ENCODE peak calls at places on chromosome 3, in nine cellular contexts. J is WERI-Rb-1, H is foreskin fibroblast, Q is fibroblast of the aortic adventitia, Y is mesothelial cell of epicardium, Z is cardiac fibroblast, U is GM10248, B is endodermal cell, X is HFF-Myc. M is an unnamed sample.

GRCh38 chr3:149377408-149378111 is at the start of gene TM4SF1:
- DNase-seq in J (no peak), H (peak), Q (peak), Y (no peak), Z (peak), U (no peak), B (peak), X (no peak), M (no peak)

GRCh38 chr3:197428117-197428761 is 127.5 kb downstream of the BDH1 start:
- DNase-seq in J (peak), H (peak), Q (peak), Y (no peak), Z (peak), U (no peak), B (peak), X (peak), M (peak)

GRCh38 chr3:103085465-103085864 is 650.6 kb downstream of the ZPLD1 start:
- DNase-seq in J (no peak), H (no peak), Q (no peak), Y (no peak), Z (no peak), U (no peak), B (no peak), X (no peak), M (no peak)

GRCh38 chr3:133948131-133948810 is 52.6 kb upstream of the RAB6B start:
- DNase-seq in J (no peak), H (no peak), Q (peak), Y (no peak), Z (peak), U (no peak), B (no peak), X (no peak), M (no peak)

GRCh38 chr3:133208184-133208583 is 170.0 kb downstream of the TMEM108 start:
- DNase-seq in J (no peak), H (no peak), Q (no peak), Y (no peak), Z (no peak), U (no peak), B (no peak), X (no peak), M (no peak)

GRCh38 chr3:119601154-119601553 is 3.5 kb downstream of the PLA1A start:
- DNase-seq in J (no peak), H (no peak), Q (no peak), Y (no peak), Z (no peak), U (no peak), B (no peak), X (no peak), M (no peak)

GRCh38 chr3:126433496-126434263 is 39.0 kb downstream of the CFAP100 start:
- DNase-seq in J (no peak), H (no peak), Q (no peak), Y (no peak), Z (no peak), U (no peak), B (peak), X (no peak), M (no peak)

GRCh38 chr3:108301695-108302404 is 5.5 kb downstream of the HHLA2 start:
- DNase-seq in J (no peak), H (peak), Q (peak), Y (no peak), Z (no peak), U (no peak), B (no peak), X (no peak), M (no peak)

GRCh38 chr3:48143977-48144376 is 44.2 kb downstream of the CDC25A start:
- DNase-seq in J (no peak), H (no peak), Q (no peak), Y (no peak), Z (no peak), U (no peak), B (no peak), X (no peak), M (no peak)

GRCh38 chr3:173467501-173467900 is 70.0 kb downstream of the NLGN1 start:
- DNase-seq in J (no peak), H (no peak), Q (no peak), Y (no peak), Z (no peak), U (no peak), B (no peak), X (no peak), M (no peak)

GRCh38 chr3:122952509-122952908 is 75.1 kb downstream of the SEMA5B start:
- DNase-seq in J (no peak), H (no peak), Q (peak), Y (no peak), Z (peak), U (peak), B (peak), X (no peak), M (no peak)

GRCh38 chr3:188881954-188882641 is 289.7 kb upstream of the TPRG1 start:
- DNase-seq in J (no peak), H (peak), Q (peak), Y (no peak), Z (peak), U (no peak), B (no peak), X (peak), M (no peak)

GRCh38 chr3:125641901-125642300 is 46.6 kb upstream of the OSBPL11 start:
- DNase-seq in J (no peak), H (no peak), Q (peak), Y (no peak), Z (no peak), U (no peak), B (no peak), X (no peak), M (no peak)

GRCh38 chr3:123423026-123423425 is 25.9 kb downstream of the ADCY5 start:
- DNase-seq in J (no peak), H (no peak), Q (no peak), Y (no peak), Z (no peak), U (no peak), B (no peak), X (no peak), M (no peak)

GRCh38 chr3:87167634-87168456 is 59.3 kb upstream of the CHMP2B start:
- DNase-seq in J (peak), H (peak), Q (peak), Y (no peak), Z (peak), U (peak), B (peak), X (peak), M (no peak)

GRCh38 chr3:10196389-10197052 is 31.8 kb downstream of the IRAK2 start:
- DNase-seq in J (no peak), H (peak), Q (peak), Y (no peak), Z (peak), U (no peak), B (no peak), X (no peak), M (no peak)

GRCh38 chr3:159028706-159029105 is 226.9 kb downstream of the MFSD1 start:
- DNase-seq in J (no peak), H (no peak), Q (no peak), Y (no peak), Z (no peak), U (no peak), B (no peak), X (no peak), M (no peak)

GRCh38 chr3:157460253-157460652 is 23.6 kb downstream of the PTX3 start:
- DNase-seq in J (no peak), H (peak), Q (peak), Y (no peak), Z (no peak), U (no peak), B (no peak), X (no peak), M (no peak)

GRCh38 chr3:53023072-53023823 is 22.6 kb downstream of the SFMBT1 start:
- DNase-seq in J (no peak), H (no peak), Q (no peak), Y (no peak), Z (no peak), U (no peak), B (no peak), X (no peak), M (no peak)

GRCh38 chr3:154015307-154015706 is 105.9 kb upstream of the ARHGEF26 start:
- DNase-seq in J (no peak), H (no peak), Q (no peak), Y (no peak), Z (no peak), U (no peak), B (no peak), X (no peak), M (no peak)

GRCh38 chr3:67109651-67110204 is 111.6 kb downstream of the KBTBD8 start:
- DNase-seq in J (no peak), H (peak), Q (peak), Y (no peak), Z (peak), U (peak), B (no peak), X (peak), M (no peak)

GRCh38 chr3:151366993-151367392 is 17.6 kb downstream of the P2RY12 start:
- DNase-seq in J (no peak), H (no peak), Q (no peak), Y (no peak), Z (no peak), U (no peak), B (no peak), X (no peak), M (no peak)

GRCh38 chr3:3998140-3998977 is 199.1 kb downstream of the LRRN1 start:
- DNase-seq in J (peak), H (no peak), Q (no peak), Y (no peak), Z (peak), U (peak), B (peak), X (no peak), M (no peak)

GRCh38 chr3:87354399-87354798 is 78.0 kb upstream of the POU1F1 start:
- DNase-seq in J (no peak), H (peak), Q (no peak), Y (no peak), Z (no peak), U (no peak), B (no peak), X (no peak), M (no peak)

GRCh38 chr3:171387047-171387446 is 73.2 kb downstream of the TNIK start:
- DNase-seq in J (no peak), H (no peak), Q (no peak), Y (no peak), Z (no peak), U (no peak), B (no peak), X (no peak), M (no peak)

GRCh38 chr3:37474936-37475335 is 300.6 kb upstream of the LRRFIP2 start:
- DNase-seq in J (peak), H (peak), Q (no peak), Y (no peak), Z (peak), U (no peak), B (no peak), X (no peak), M (no peak)

GRCh38 chr3:57007513-57008415 is 52.7 kb upstream of the SPATA12 start:
- DNase-seq in J (no peak), H (peak), Q (peak), Y (no peak), Z (peak), U (no peak), B (peak), X (peak), M (no peak)

GRCh38 chr3:41200669-41201021 is 1.3 kb downstream of the CTNNB1 start:
- DNase-seq in J (no peak), H (peak), Q (peak), Y (no peak), Z (peak), U (no peak), B (no peak), X (no peak), M (no peak)

GRCh38 chr3:49024449-49024848 is 2.5 kb downstream of the NDUFAF3 start:
- DNase-seq in J (no peak), H (no peak), Q (no peak), Y (no peak), Z (no peak), U (no peak), B (no peak), X (no peak), M (no peak)

GRCh38 chr3:16079519-16079918 is 95.0 kb upstream of the GALNT15 start:
- DNase-seq in J (no peak), H (peak), Q (peak), Y (no peak), Z (peak), U (no peak), B (no peak), X (no peak), M (no peak)

GRCh38 chr3:26964313-26964712 is 341.7 kb downstream of the LRRC3B start:
- DNase-seq in J (no peak), H (no peak), Q (no peak), Y (no peak), Z (no peak), U (no peak), B (no peak), X (no peak), M (no peak)

GRCh38 chr3:17258823-17259436 is 374.2 kb downstream of the PLCL2 start:
- DNase-seq in J (no peak), H (peak), Q (peak), Y (no peak), Z (peak), U (peak), B (no peak), X (peak), M (no peak)

GRCh38 chr3:141498592-141499223 is 11.9 kb downstream of the RASA2 start:
- DNase-seq in J (no peak), H (no peak), Q (no peak), Y (no peak), Z (no peak), U (peak), B (no peak), X (no peak), M (no peak)

GRCh38 chr3:81378552-81379288 is 382.7 kb downstream of the GBE1 start:
- DNase-seq in J (no peak), H (no peak), Q (no peak), Y (no peak), Z (no peak), U (no peak), B (no peak), X (no peak), M (no peak)

GRCh38 chr3:41267975-41268640 is 68.8 kb downstream of the CTNNB1 start:
- DNase-seq in J (no peak), H (peak), Q (peak), Y (no peak), Z (peak), U (no peak), B (no peak), X (peak), M (no peak)

GRCh38 chr3:129009266-129009665 is 8.2 kb downstream of the EFCC1 start:
- DNase-seq in J (no peak), H (no peak), Q (no peak), Y (no peak), Z (no peak), U (no peak), B (no peak), X (no peak), M (no peak)

GRCh38 chr3:155202626-155203025 is 90.9 kb downstream of the STRIT1 start:
- DNase-seq in J (no peak), H (peak), Q (peak), Y (no peak), Z (no peak), U (no peak), B (no peak), X (peak), M (no peak)

GRCh38 chr3:78801923-78802587 is 965.7 kb downstream of the ROBO1 start:
- DNase-seq in J (no peak), H (peak), Q (no peak), Y (no peak), Z (no peak), U (no peak), B (no peak), X (no peak), M (no peak)

GRCh38 chr3:122668930-122669730 is 11.5 kb upstream of the PARP14 start:
- DNase-seq in J (no peak), H (peak), Q (peak), Y (no peak), Z (peak), U (peak), B (no peak), X (peak), M (no peak)

GRCh38 chr3:127676921-127677351 is 4.2 kb downstream of the ABTB1 start:
- DNase-seq in J (no peak), H (no peak), Q (no peak), Y (no peak), Z (no peak), U (no peak), B (peak), X (no peak), M (no peak)

GRCh38 chr3:111566844-111567243 is 24.8 kb downstream of the CD96 start:
- DNase-seq in J (no peak), H (no peak), Q (no peak), Y (no peak), Z (no peak), U (no peak), B (no peak), X (no peak), M (no peak)

GRCh38 chr3:111568355-111568754 is 26.4 kb downstream of the CD96 start:
- DNase-seq in J (no peak), H (no peak), Q (no peak), Y (no peak), Z (no peak), U (no peak), B (no peak), X (no peak), M (no peak)

GRCh38 chr3:111571272-111571671 is 23.9 kb downstream of the ZBED2 start:
- DNase-seq in J (no peak), H (no peak), Q (no peak), Y (no peak), Z (no peak), U (no peak), B (no peak), X (no peak), M (no peak)

GRCh38 chr3:111570404-111571030 is 24.6 kb downstream of the ZBED2 start:
- DNase-seq in J (no peak), H (no peak), Q (no peak), Y (no peak), Z (no peak), U (no peak), B (no peak), X (no peak), M (no peak)

DNA sequence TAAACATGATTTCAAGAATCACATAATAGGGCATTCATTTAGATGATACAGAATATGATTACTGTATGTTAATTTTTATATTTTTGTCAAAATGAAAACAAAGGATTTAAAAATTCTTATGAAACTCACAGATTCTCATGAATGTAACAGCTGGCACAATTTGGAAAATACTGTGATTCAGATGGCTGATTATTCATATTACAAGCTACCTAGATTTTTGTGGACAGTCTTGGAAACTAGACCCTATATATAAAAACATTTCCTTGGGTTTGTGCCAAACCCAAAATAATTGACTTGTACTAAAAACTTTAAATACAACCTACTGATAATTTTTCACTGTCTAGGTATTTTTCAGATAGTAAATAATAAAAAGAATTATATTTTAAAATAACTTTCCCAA is 26.2 kb downstream of the ZBED2 start:
- DNase-seq in J (no peak), H (no peak), Q (peak), Y (no peak), Z (no peak), U (no peak), B (no peak), X (no peak), M (no peak)
- TF ChIP-seq CTCF in J (no peak), H (no peak), Q (no peak), Y (no peak), Z (no peak), U (no peak), B (no peak), X (no peak), M (no peak)

GRCh38 chr3:140023616-140024530 is 88.9 kb downstream of the CLSTN2 start:
- DNase-seq in J (no peak), H (no peak), Q (peak), Y (no peak), Z (no peak), U (no peak), B (no peak), X (no peak), M (no peak)

GRCh38 chr3:140019946-140020345 is 85.0 kb downstream of the CLSTN2 start:
- DNase-seq in J (no peak), H (no peak), Q (no peak), Y (no peak), Z (no peak), U (no peak), B (peak), X (no peak), M (no peak)

GRCh38 chr3:140018556-140018955 is 83.6 kb downstream of the CLSTN2 start:
- DNase-seq in J (no peak), H (no peak), Q (no peak), Y (no peak), Z (no peak), U (no peak), B (no peak), X (no peak), M (no peak)

GRCh38 chr3:140021269-140021668 is 86.3 kb downstream of the CLSTN2 start:
- DNase-seq in J (no peak), H (no peak), Q (no peak), Y (no peak), Z (no peak), U (no peak), B (no peak), X (no peak), M (no peak)

GRCh38 chr3:140022061-140022781 is 87.2 kb downstream of the CLSTN2 start:
- DNase-seq in J (no peak), H (no peak), Q (no peak), Y (no peak), Z (no peak), U (no peak), B (no peak), X (no peak), M (no peak)
- TF ChIP-seq CTCF in J (no peak), H (no peak), Q (no peak), Y (no peak), Z (no peak), U (no peak), B (no peak), X (no peak), M (no peak)

GRCh38 chr3:193962986-193963683 is 172.8 kb upstream of the HES1 start:
- DNase-seq in J (no peak), H (peak), Q (no peak), Y (no peak), Z (no peak), U (no peak), B (no peak), X (no peak), M (no peak)

GRCh38 chr3:193960485-193961172 is 175.3 kb upstream of the HES1 start:
- DNase-seq in J (no peak), H (no peak), Q (no peak), Y (no peak), Z (no peak), U (no peak), B (no peak), X (no peak), M (no peak)

GRCh38 chr3:193968575-193968974 is 167.4 kb upstream of the HES1 start:
- DNase-seq in J (no peak), H (no peak), Q (no peak), Y (no peak), Z (no peak), U (no peak), B (no peak), X (no peak), M (no peak)

GRCh38 chr3:193963808-193964516 is 172.0 kb upstream of the HES1 start:
- DNase-seq in J (no peak), H (no peak), Q (no peak), Y (no peak), Z (no peak), U (peak), B (no peak), X (no peak), M (no peak)

GRCh38 chr3:193964517-193964880 is 171.4 kb upstream of the HES1 start:
- DNase-seq in J (no peak), H (no peak), Q (no peak), Y (no peak), Z (no peak), U (no peak), B (no peak), X (no peak), M (no peak)
- TF ChIP-seq CTCF in J (no peak), H (no peak), Q (no peak), Y (no peak), Z (no peak), U (no peak), B (no peak), X (no peak), M (no peak)

GRCh38 chr3:180626844-180627243 is 24.9 kb downstream of the TTC14 start:
- DNase-seq in J (no peak), H (no peak), Q (no peak), Y (no peak), Z (no peak), U (peak), B (no peak), X (no peak), M (no peak)

GRCh38 chr3:180630360-180630759 is 28.4 kb downstream of the TTC14 start:
- DNase-seq in J (no peak), H (peak), Q (no peak), Y (no peak), Z (no peak), U (no peak), B (no peak), X (no peak), M (no peak)

GRCh38 chr3:180633722-180634121 is 31.8 kb downstream of the TTC14 start:
- DNase-seq in J (peak), H (no peak), Q (no peak), Y (no peak), Z (no peak), U (no peak), B (peak), X (no peak), M (no peak)

DNA sequence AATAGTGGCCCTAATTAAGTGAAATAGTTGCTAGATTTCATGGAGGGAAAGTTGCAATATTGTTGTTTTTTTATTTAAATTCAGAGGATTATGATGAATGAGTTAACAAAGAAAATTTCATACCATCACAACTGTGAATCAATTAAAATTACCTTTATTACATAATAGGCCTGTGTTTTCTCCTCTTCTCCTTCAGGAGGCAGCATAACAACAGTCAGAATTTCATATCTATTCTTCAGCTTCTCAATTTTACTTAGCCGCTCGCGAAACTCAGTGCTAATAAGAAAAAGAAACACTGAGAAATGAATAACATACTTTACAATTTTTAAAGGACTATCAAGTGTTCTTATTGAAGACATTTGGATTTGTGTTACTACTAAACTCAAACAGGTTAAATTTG is 29.4 kb downstream of the TTC14 start:
- DNase-seq in J (no peak), H (no peak), Q (no peak), Y (no peak), Z (no peak), U (no peak), B (no peak), X (no peak), M (no peak)
- TF ChIP-seq CTCF in J (no peak), H (no peak), Q (peak), Y (no peak), Z (peak), U (peak), B (peak), X (no peak), M (no peak)

M was measured in glutamatergic neuron.